ENCODE peak calls at places on chromosome 13, in four cellular contexts. O is IMR-90, B is DND-41, P is K562. Q is an unnamed sample. For H3K4me1, the result is how much of the 10 kb centered on the place peaks cover.

GRCh38 chr13:109166807-109167206 is 537.4 kb downstream of the MYO16 start:
- ATAC-seq in O (no peak), P (no peak), B (no peak), Q (no peak)

GRCh38 chr13:100098445-100099116 is 9.7 kb downstream of the PCCA start:
- ATAC-seq in O (no peak), B (no peak), P (peak), Q (no peak)

GRCh38 chr13:98664047-98664446 is 87.1 kb upstream of the STK24 start:
- ATAC-seq in P (no peak), O (no peak), B (no peak), Q (no peak)

GRCh38 chr13:37144661-37145060 is 39.2 kb upstream of the CSNK1A1L start:
- ATAC-seq in O (peak), P (no peak), B (no peak), Q (no peak)

GRCh38 chr13:109881347-109881725 is 95.0 kb upstream of the IRS2 start:
- ATAC-seq in O (no peak), P (no peak), B (no peak), Q (no peak)

GRCh38 chr13:96822900-96823299 is 171.4 kb downstream of the OXGR1 start:
- ATAC-seq in O (no peak), P (peak), B (peak), Q (no peak)

GRCh38 chr13:102854675-102855074 is 8.8 kb downstream of the ERCC5 start:
- ATAC-seq in B (peak), O (no peak), P (no peak), Q (no peak)

GRCh38 chr13:30665638-30666037 is 47.9 kb downstream of the USPL1 start:
- ATAC-seq in P (peak), B (peak), O (no peak), Q (no peak)

DNA sequence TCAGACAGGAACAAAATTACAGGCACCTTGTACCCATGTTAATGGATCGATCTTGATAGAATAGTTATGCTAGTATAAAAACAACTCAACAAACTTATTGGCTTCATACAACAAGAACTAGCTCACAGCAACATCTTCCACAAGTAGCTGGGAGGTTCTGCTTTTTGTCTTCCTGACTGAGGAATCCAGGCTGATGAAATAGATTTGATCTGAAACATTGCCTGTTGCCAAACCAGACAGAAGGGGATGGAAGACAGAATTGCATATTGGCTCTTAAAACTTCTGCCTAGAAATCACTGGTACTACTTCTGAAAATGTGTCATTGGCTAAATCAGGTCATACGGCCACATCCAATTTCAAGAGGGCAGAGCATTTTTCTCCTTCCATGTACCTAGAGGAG is 267.2 kb downstream of the RFC3 start:
- ATAC-seq in O (no peak), P (no peak), B (no peak), Q (no peak)
- H3K4me3 ChIP-seq in O (no peak), P (no peak), B (no peak), Q (no peak)

DNA sequence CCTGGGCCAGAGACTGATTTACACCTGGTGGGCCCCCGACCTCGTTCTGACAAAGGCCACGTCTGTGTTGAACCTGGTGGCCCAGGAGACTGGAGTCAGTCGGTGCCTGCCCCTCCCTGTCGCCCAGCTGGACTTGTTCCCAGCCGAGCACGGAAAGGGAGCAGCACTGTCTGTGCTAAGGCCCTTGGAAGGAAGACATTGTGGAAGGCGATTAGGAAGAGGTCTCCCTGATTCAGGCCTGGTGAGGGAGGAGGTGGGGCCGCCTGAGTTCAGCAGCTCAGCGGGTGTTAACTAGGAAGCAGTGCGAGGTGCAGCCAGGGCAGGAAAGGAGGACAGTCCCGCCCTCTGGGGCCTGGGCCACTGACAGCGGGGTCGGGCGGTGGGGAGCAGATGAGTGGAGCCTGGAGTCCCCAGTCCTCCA is 64.7 kb downstream of the GPR12 start:
- ATAC-seq in P (no peak), B (no peak), O (no peak), Q (no peak)
- TF ChIP-seq CTCF in P (no peak), B (no peak), O (no peak), Q (no peak)

GRCh38 chr13:21058361-21058760 is 3.0 kb downstream of the LATS2 start:
- ATAC-seq in B (no peak), O (no peak), P (no peak), Q (no peak)
- H3K4me1 ChIP-seq in B (under half), O (under half), P (under half), Q (under half)

GRCh38 chr13:39531646-39532045 is 71.3 kb downstream of the LHFPL6 start:
- ATAC-seq in P (no peak), B (no peak), O (no peak), Q (no peak)

GRCh38 chr13:39538826-39539555 is 64.0 kb downstream of the LHFPL6 start:
- ATAC-seq in P (no peak), B (no peak), O (peak), Q (no peak)

GRCh38 chr13:39536274-39536673 is 66.7 kb downstream of the LHFPL6 start:
- ATAC-seq in P (no peak), O (no peak), B (no peak), Q (no peak)

GRCh38 chr13:39540929-39541605 is 61.9 kb downstream of the LHFPL6 start:
- ATAC-seq in O (no peak), P (no peak), B (no peak), Q (no peak)

GRCh38 chr13:39536906-39537305 is 66.1 kb downstream of the LHFPL6 start:
- ATAC-seq in B (no peak), O (no peak), P (no peak), Q (no peak)
- H3K4me3 ChIP-seq in B (no peak), O (no peak), P (no peak), Q (no peak)

DNA sequence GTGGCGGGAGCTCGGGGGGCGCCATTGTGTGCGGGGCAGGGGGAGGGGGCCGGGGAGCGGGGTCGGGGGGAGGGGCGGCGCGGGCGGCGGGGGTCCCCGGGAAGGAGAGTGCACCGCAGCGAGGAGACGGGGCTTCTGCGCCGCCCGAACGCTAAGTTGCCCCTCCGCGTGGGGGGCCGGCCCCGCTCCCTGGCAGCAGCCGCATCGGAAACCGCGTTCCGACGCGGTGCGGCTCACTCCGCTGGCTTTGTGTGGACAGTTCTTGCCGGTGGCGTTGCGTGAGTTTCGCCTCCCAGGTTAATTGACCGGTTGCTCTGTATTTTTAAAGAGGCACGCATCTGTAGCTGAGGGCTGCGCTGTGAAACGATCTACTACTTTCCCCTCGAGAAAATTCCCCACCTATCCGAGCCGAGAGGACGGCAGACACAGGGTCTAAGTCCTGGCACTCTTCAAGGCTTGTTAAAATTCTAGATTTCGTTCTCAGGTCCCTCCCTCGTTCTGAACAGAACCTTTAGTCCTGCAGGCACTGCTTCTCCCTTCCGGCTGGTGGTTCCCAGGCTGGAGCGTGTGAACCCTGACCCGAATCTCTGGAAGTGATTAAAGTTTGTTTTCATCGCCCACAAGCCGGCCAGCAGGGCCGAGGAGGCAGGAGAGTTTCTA is 861 bp downstream of the ARHGEF7 start:
- ATAC-seq in P (no peak), B (no peak), O (peak), Q (peak)
- TF ChIP-seq CTCF in P (no peak), B (no peak), O (no peak), Q (no peak)

Q was measured in gastroesophageal sphincter.